ENCODE peak calls at places on chromosomes 12 and 14, in four cellular contexts. Z is transverse colon; D is upper lobe of right lung; T is CD8-positive, alpha-beta T cell. P is an unnamed sample.

GRCh38 chr12:132187646-132188450 is 43.6 kb downstream of the NOC4L start:
- DNase-seq in Z (no peak), D (no peak), T (no peak), P (peak; percentile 10)

GRCh38 chr12:15779925-15780324 is 9.3 kb downstream of the EPS8 start:
- DNase-seq in Z (no peak), D (no peak), T (no peak), P (no peak)

GRCh38 chr14:93430319-93430801 is 379 bp upstream of the UNC79 start:
- DNase-seq in Z (no peak), D (no peak), T (no peak), P (no peak)

GRCh38 chr14:102523200-102524025 is 13.8 kb upstream of the ANKRD9 start:
- DNase-seq in Z (peak; percentile 82), D (peak; percentile 64), T (no peak), P (no peak)

GRCh38 chr12:81683881-81684280 is 75.3 kb downstream of the PPFIA2 start:
- DNase-seq in Z (no peak), D (no peak), T (no peak), P (no peak)

GRCh38 chr12:75848961-75849360 is 182.6 kb downstream of the PHLDA1 start:
- DNase-seq in Z (no peak), D (no peak), T (no peak), P (no peak)

GRCh38 chr14:102980409-102980810 is 57.9 kb downstream of the AMN start:
- DNase-seq in Z (no peak), D (no peak), T (no peak), P (no peak)

GRCh38 chr14:68552597-68552996 is 240.3 kb downstream of the ZFP36L1 start:
- DNase-seq in Z (no peak), D (no peak), T (no peak), P (no peak)

GRCh38 chr14:63972323-63972932 is 119.6 kb downstream of the SYNE2 start:
- DNase-seq in Z (no peak), D (no peak), T (no peak), P (no peak)

GRCh38 chr14:71061458-71061857 is 154.2 kb downstream of the PCNX1 start:
- DNase-seq in Z (no peak), D (no peak), T (no peak), P (no peak)

GRCh38 chr14:65413739-65414045 is 1.2 kb downstream of the FUT8 start:
- DNase-seq in Z (no peak), D (no peak), T (no peak), P (no peak)

GRCh38 chr14:92690171-92691011 is 58.0 kb downstream of the LGMN start:
- DNase-seq in Z (peak; percentile 29), D (peak; percentile 67), T (no peak), P (peak; percentile 25)

GRCh38 chr12:6235906-6236640 is 35.9 kb downstream of the CD9 start:
- DNase-seq in Z (no peak), D (peak; percentile 61), T (no peak), P (no peak)

GRCh38 chr12:56989866-56990610 is 16.3 kb downstream of the ZBTB39 start:
- DNase-seq in Z (no peak), D (no peak), T (no peak), P (no peak)

GRCh38 chr12:23359975-23360638 is 589.4 kb downstream of the SOX5 start:
- DNase-seq in Z (no peak), D (no peak), T (no peak), P (no peak)

GRCh38 chr12:7060353-7060954 is at the start of gene C1S:
- DNase-seq in Z (peak; percentile 54), D (peak; percentile 73), T (no peak), P (peak; percentile 60)

GRCh38 chr12:87670448-87670847 is 358.8 kb downstream of the C12orf50 start:
- DNase-seq in Z (no peak), D (no peak), T (no peak), P (no peak)

GRCh38 chr14:90239139-90239538 is 17.2 kb upstream of the PSMC1 start:
- DNase-seq in Z (no peak), D (no peak), T (no peak), P (no peak)

GRCh38 chr12:102063066-102063465 is 1.3 kb upstream of the WASHC3 start:
- DNase-seq in Z (no peak), D (no peak), T (no peak), P (no peak)

GRCh38 chr12:122079038-122079531 is 529 bp downstream of the MLXIP start:
- DNase-seq in Z (peak; percentile 43), D (peak; percentile 78), T (no peak), P (no peak)

GRCh38 chr14:75675265-75675960 is 14.4 kb downstream of the TTLL5 start:
- DNase-seq in Z (no peak), D (no peak), T (no peak), P (no peak)

GRCh38 chr12:54879579-54879978 is 25.3 kb downstream of the MUCL1 start:
- DNase-seq in Z (no peak), D (no peak), T (no peak), P (no peak)

GRCh38 chr14:106844608-106845285 is 1318.4 kb downstream of the TMEM121 start:
- DNase-seq in Z (peak; percentile 90), D (peak; percentile 88), T (peak; percentile 40), P (peak; percentile 68)

GRCh38 chr14:72686101-72686500 is 207.8 kb downstream of the DPF3 start:
- DNase-seq in Z (no peak), D (no peak), T (no peak), P (no peak)

GRCh38 chr14:35949933-35950332 is 123.8 kb downstream of the BRMS1L start:
- DNase-seq in Z (no peak), D (no peak), T (no peak), P (no peak)

GRCh38 chr14:23829736-23830474 is 123.7 kb upstream of the DHRS4 start:
- DNase-seq in Z (peak; percentile 43), D (no peak), T (no peak), P (no peak)

GRCh38 chr14:57748279-57748678 is 117.6 kb downstream of the SLC35F4 start:
- DNase-seq in Z (no peak), D (no peak), T (no peak), P (no peak)

DNA sequence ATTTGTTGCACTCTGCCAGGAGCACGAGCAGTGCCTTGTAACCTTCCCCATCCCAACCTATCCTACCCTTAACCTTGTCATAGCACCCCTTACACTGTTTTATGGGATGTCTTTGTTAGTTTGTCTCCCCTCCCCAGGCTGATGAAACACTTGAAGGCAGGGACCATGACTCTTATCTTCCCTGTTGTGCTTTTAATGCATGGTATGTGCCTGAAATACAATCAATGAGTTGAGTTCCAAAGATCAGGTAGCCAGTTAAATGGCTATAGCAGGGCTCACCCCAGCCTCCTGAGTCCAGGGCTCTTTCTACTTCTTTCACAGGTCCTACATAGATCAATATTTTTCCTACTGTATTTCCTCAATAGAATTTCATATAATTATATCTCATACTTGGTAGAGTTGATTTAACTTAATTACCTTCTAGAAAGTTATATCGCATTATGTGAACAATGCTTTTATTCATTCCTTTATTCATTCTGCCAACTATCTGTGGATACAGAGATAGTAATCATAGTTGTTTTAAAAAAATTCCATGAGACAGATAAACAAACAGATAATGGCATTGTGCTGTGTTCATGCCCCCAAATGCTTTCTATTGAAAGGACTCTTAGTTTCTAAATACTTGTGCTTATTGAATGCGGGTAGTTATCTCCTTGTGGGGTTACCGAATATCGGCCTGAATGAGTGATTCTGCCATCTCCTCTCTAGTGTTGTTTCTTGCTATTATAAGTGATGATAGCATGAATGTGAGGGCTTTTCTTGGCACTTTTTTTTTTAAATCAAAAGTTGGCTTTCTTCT is 347.4 kb downstream of the NPAS3 start:
- DNase-seq in Z (no peak), D (no peak), T (no peak), P (no peak)
- H3K27ac ChIP-seq in Z (no peak overlapping the region), D (no peak overlapping the region), T (no peak overlapping the region), P (no peak overlapping the region)

DNA sequence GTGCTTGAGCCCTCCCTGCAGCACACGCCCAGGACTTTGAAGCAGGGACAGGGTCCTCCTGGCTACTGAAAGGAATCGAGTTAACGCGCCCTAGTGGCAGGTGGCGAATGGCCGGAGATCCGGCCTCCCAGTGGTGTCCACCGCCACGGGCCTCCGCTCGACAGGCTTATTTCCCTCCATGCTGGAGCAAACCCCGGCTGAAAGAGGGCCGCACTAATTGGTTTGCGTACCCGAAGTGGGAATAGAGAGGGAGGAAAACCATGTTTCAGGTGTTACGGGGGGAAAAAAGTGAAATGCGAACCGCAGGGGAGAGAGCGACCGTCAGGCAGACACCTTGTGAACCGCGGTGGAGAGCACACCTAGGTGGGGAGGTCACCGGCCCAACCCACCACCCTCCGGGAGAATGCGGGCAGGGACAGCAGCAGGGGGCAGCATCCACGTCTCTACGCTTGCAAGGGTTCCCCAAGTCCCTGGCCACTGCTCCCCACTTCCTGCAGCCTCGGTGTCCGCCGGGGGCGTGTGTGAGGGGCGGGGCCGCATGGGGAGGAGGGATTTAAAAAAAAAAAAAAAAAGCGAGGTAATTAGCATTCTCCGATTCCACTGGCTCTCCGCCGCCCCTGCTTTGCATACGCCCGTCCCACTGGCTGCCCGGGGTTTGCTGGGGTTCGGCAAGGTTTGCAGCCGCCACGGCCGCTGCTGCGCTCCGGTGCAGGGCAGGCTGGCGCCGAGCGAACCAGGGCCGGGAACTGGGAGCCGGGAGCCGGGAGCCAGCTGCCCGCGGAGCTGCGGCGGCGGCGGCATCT is 224.6 kb upstream of the CRY1 start:
- DNase-seq in Z (peak; percentile 85), D (peak; percentile 92), T (peak; percentile 69), P (peak; percentile 77)
- H3K27me3 ChIP-seq in Z (peaks cover 66% of the 10 kb centered on the region), D (peaks cover 36% of the 10 kb centered on the region), T (no peaks in the 10 kb centered on the region), P (peaks cover 84% of the 10 kb centered on the region)

DNA sequence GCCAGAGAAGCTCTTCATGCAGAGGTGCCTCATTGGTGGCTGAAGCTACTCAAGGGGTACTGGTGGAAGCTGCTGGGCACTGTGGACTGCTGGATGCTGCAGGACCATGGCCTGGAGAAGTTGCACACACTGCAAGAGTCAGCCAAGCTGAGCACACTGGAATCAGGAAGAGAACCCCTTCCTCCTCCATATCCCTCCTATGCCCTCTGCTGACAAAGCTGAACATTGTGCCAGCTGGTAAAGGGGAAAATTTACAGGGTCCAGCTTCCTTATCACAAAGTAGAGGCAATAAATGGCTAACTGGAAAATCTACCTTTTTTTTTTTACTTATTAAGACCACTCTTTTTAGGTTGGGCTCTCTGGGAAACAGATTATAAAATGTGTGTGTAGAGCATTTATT is 6.5 kb downstream of the CCDC175 start:
- DNase-seq in Z (no peak), D (no peak), T (no peak), P (no peak)
- TF ChIP-seq CTCF in Z (peak; percentile 18), D (no peak), T (no peak), P (no peak)

GRCh38 chr14:20583142-20583541 is 4.7 kb downstream of the RNASE11 start:
- DNase-seq in Z (no peak), D (no peak), T (no peak), P (no peak)

GRCh38 chr14:20578325-20578724 is 9.5 kb downstream of the RNASE11 start:
- DNase-seq in Z (no peak), D (no peak), T (no peak), P (no peak)

GRCh38 chr14:20583908-20584307 is 3.9 kb downstream of the RNASE11 start:
- DNase-seq in Z (no peak), D (no peak), T (no peak), P (no peak)

GRCh38 chr14:20580242-20580641 is 7.6 kb downstream of the RNASE11 start:
- DNase-seq in Z (no peak), D (no peak), T (no peak), P (no peak)

GRCh38 chr14:20578784-20579502 is 8.9 kb downstream of the RNASE11 start:
- DNase-seq in Z (no peak), D (no peak), T (no peak), P (no peak)
- H3K27ac ChIP-seq in Z (no peak overlapping the region), D (no peak overlapping the region), T (no peak overlapping the region), P (no peak overlapping the region)

GRCh38 chr12:90079811-90080210 is 371.2 kb upstream of the ATP2B1 start:
- DNase-seq in Z (no peak), D (no peak), T (no peak), P (no peak)
- H3K27me3 ChIP-seq in Z (no peaks in the 10 kb centered on the region), D (no peaks in the 10 kb centered on the region), T (no peaks in the 10 kb centered on the region), P (no peaks in the 10 kb centered on the region)

P was measured in heart right ventricle.